ENCODE peak calls at places on chromosomes 12 and 14, in four cellular contexts. X, Q, O and R are unnamed samples.

GRCh38 chr14:59631237-59631636 is 54.6 kb upstream of the CCDC175 start:
- DNase-seq in X (no peak), Q (no peak), O (no peak), R (no peak)

GRCh38 chr12:130156652-130157275 is 5.5 kb upstream of the FZD10 start:
- DNase-seq in X (no peak), Q (no peak), O (no peak), R (no peak)

GRCh38 chr12:92070864-92071445 is 74.7 kb downstream of the BTG1 start:
- DNase-seq in X (no peak), Q (no peak), O (no peak), R (no peak)

GRCh38 chr14:59464651-59465569 is at the start of gene GPR135:
- DNase-seq in X (peak; percentile 43), Q (peak; percentile 62), O (peak; percentile 58), R (peak; percentile 72)

GRCh38 chr12:91542048-91542447 is 359.4 kb upstream of the DCN start:
- DNase-seq in X (no peak), Q (no peak), O (no peak), R (no peak)

GRCh38 chr12:70178038-70178437 is 65.2 kb upstream of the CNOT2 start:
- DNase-seq in X (no peak), Q (no peak), O (no peak), R (no peak)

GRCh38 chr14:89240414-89240813 is 176.6 kb downstream of the FOXN3 start:
- DNase-seq in X (no peak), Q (peak; percentile 36), O (peak; percentile 45), R (no peak)

GRCh38 chr14:33432407-33433023 is 493.8 kb downstream of the NPAS3 start:
- DNase-seq in X (no peak), Q (peak; percentile 22), O (peak; percentile 55), R (no peak)

GRCh38 chr12:102503056-102503681 is 22.8 kb upstream of the IGF1 start:
- DNase-seq in X (no peak), Q (no peak), O (no peak), R (no peak)

GRCh38 chr14:51873221-51873893 is 12.9 kb downstream of the GNG2 start:
- DNase-seq in X (no peak), Q (peak; percentile 96), O (peak; percentile 95), R (no peak)

GRCh38 chr12:52515927-52516831 is 4.0 kb downstream of the KRT5 start:
- DNase-seq in X (no peak), Q (peak; percentile 36), O (no peak), R (no peak)

GRCh38 chr12:49201595-49202295 is 12.9 kb upstream of the TUBA1A start:
- DNase-seq in X (no peak), Q (peak; percentile 87), O (peak; percentile 88), R (no peak)

GRCh38 chr12:79691299-79692248 is 810 bp upstream of the PAWR start:
- DNase-seq in X (no peak), Q (peak; percentile 95), O (peak; percentile 93), R (no peak)

GRCh38 chr14:104692261-104692938 is 3.0 kb downstream of the INF2 start:
- DNase-seq in X (no peak), Q (no peak), O (no peak), R (no peak)

GRCh38 chr14:47044841-47045240 is 393.3 kb upstream of the RPL10L start:
- DNase-seq in X (no peak), Q (peak; percentile 1), O (peak; percentile 3), R (no peak)

GRCh38 chr14:92670177-92670576 is 78.2 kb downstream of the LGMN start:
- DNase-seq in X (no peak), Q (peak; percentile 56), O (peak; percentile 63), R (no peak)

GRCh38 chr12:107079172-107080011 is 14.0 kb downstream of the CRY1 start:
- DNase-seq in X (no peak), Q (peak; percentile 45), O (peak; percentile 46), R (no peak)

GRCh38 chr12:30461011-30461670 is 234.5 kb downstream of the IPO8 start:
- DNase-seq in X (no peak), Q (peak; percentile 56), O (no peak), R (no peak)

GRCh38 chr12:109763201-109763841 is 49.7 kb downstream of the FAM222A start:
- DNase-seq in X (no peak), Q (peak; percentile 35), O (peak; percentile 19), R (peak; percentile 18)

GRCh38 chr12:54431911-54432814 is 13.1 kb upstream of the ITGA5 start:
- DNase-seq in X (no peak), Q (peak; percentile 83), O (peak; percentile 69), R (no peak)

GRCh38 chr12:6905414-6906040 is 905 bp downstream of the LRRC23 start:
- DNase-seq in X (no peak), Q (no peak), O (no peak), R (no peak)

GRCh38 chr14:19920021-19920657 is at the start of gene OR4K5:
- DNase-seq in X (no peak), Q (no peak), O (no peak), R (no peak)

GRCh38 chr12:132185698-132186097 is 41.4 kb downstream of the NOC4L start:
- DNase-seq in X (no peak), Q (no peak), O (no peak), R (no peak)

GRCh38 chr12:78359530-78359929 is 505.0 kb upstream of the SYT1 start:
- DNase-seq in X (no peak), Q (peak; percentile 44), O (peak; percentile 59), R (no peak)

GRCh38 chr14:20477211-20477876 is 8.1 kb downstream of the PNP start:
- DNase-seq in X (no peak), Q (peak; percentile 69), O (peak; percentile 58), R (no peak)

GRCh38 chr12:97148941-97149559 is 242.0 kb downstream of the NEDD1 start:
- DNase-seq in X (no peak), Q (no peak), O (no peak), R (no peak)

GRCh38 chr14:53152627-53152908 is 555 bp downstream of the DDHD1 start:
- DNase-seq in X (no peak), Q (no peak), O (no peak), R (no peak)

GRCh38 chr14:73877790-73878189 is 8.9 kb upstream of the ZNF410 start:
- DNase-seq in X (no peak), Q (no peak), O (no peak), R (no peak)

GRCh38 chr12:62098131-62098530 is 162.1 kb upstream of the USP15 start:
- DNase-seq in X (no peak), Q (no peak), O (no peak), R (no peak)

GRCh38 chr12:57195655-57196371 is 20.8 kb upstream of the NXPH4 start:
- DNase-seq in X (no peak), Q (no peak), O (no peak), R (no peak)

GRCh38 chr14:75295061-75295461 is 16.4 kb downstream of the FOS start:
- DNase-seq in X (no peak), Q (peak; percentile 78), O (peak; percentile 76), R (no peak)

GRCh38 chr12:90333384-90333783 is 621.6 kb downstream of the CCER1 start:
- DNase-seq in X (no peak), Q (no peak), O (no peak), R (no peak)

GRCh38 chr14:102829106-102829505 is 51.9 kb downstream of the TRAF3 start:
- DNase-seq in X (no peak), Q (no peak), O (peak; percentile 19), R (no peak)

GRCh38 chr12:63419119-63419518 is 249.2 kb downstream of the DPY19L2 start:
- DNase-seq in X (no peak), Q (peak; percentile 4), O (no peak), R (no peak)